ENCODE peak calls at places on chromosomes 5 and 9, in ten cellular contexts. L is cerebellum; D is OCI-LY7; C is amygdala; F is Ammon's horn; E is T follicular helper cell; N is NCI-H774; K is GM13977; I is nephron progenitor cell; J is stimulated activated CD4-positive, alpha-beta T cell treated with anti-CD3 and anti-CD28 coated beads, TNF-alpha, amount 100 ng/mL, for 1 hour. T is an unnamed sample.

GRCh38 chr5:154714271-154714986 is 40.7 kb upstream of the LARP1 start:
- DNase-seq in N (peak), J (no peak), L (no peak), D (no peak), C (no peak), E (no peak), K (no peak), I (no peak), F (no peak), T (no peak)

GRCh38 chr9:108759835-108760234 is 96.0 kb downstream of the ACTL7B start:
- DNase-seq in L (no peak), C (no peak), K (no peak), E (no peak), F (no peak), D (no peak), N (peak), J (no peak), I (no peak), T (no peak)

GRCh38 chr5:115415143-115415491 is 118.7 kb upstream of the CCDC112 start:
- DNase-seq in E (no peak), F (peak), I (no peak), L (no peak), J (no peak), N (peak), D (no peak), K (no peak), C (no peak), T (no peak)

GRCh38 chr9:21994526-21994995 is at the start of gene CDKN2B-AS1:
- DNase-seq in C (peak), K (peak), F (peak), N (peak), I (peak), J (no peak), E (no peak), D (peak), L (no peak), T (no peak)

GRCh38 chr5:169339869-169340268 is 38.9 kb upstream of the SLIT3 start:
- DNase-seq in N (no peak), D (no peak), I (no peak), L (no peak), J (no peak), C (no peak), E (no peak), K (no peak), F (no peak), T (no peak)

GRCh38 chr5:154970759-154971158 is 29.9 kb downstream of the MRPL22 start:
- DNase-seq in N (no peak), F (no peak), C (no peak), D (no peak), I (no peak), J (no peak), K (no peak), L (no peak), E (no peak), T (no peak)

GRCh38 chr9:99748690-99749089 is 73.0 kb upstream of the NR4A3 start:
- DNase-seq in K (no peak), E (no peak), C (no peak), D (no peak), F (no peak), L (no peak), N (no peak), I (no peak), J (no peak), T (no peak)

GRCh38 chr9:16626577-16627130 is 243.8 kb downstream of the BNC2 start:
- DNase-seq in L (peak), D (no peak), N (no peak), C (no peak), F (peak), E (no peak), K (no peak), I (peak), J (no peak), T (peak)

GRCh38 chr5:175809531-175810121 is 61.8 kb upstream of the CPLX2 start:
- DNase-seq in K (no peak), E (no peak), L (peak), D (no peak), N (no peak), I (no peak), J (no peak), F (peak), C (no peak), T (peak)

GRCh38 chr5:175610381-175610780 is 47.5 kb upstream of the HRH2 start:
- DNase-seq in N (no peak), C (no peak), K (no peak), D (no peak), L (no peak), I (no peak), J (no peak), E (no peak), F (no peak), T (no peak)

GRCh38 chr5:3931976-3932375 is 336.3 kb downstream of the IRX1 start:
- DNase-seq in D (no peak), L (no peak), C (no peak), F (no peak), K (no peak), E (no peak), N (no peak), J (no peak), I (no peak), T (no peak)

GRCh38 chr9:134457321-134457923 is 131.2 kb downstream of the RXRA start:
- DNase-seq in C (no peak), L (no peak), N (no peak), D (no peak), I (no peak), E (no peak), J (no peak), K (no peak), F (no peak), T (no peak)

GRCh38 chr9:78559449-78559885 is 262.5 kb downstream of the PSAT1 start:
- DNase-seq in J (no peak), L (no peak), C (no peak), E (no peak), K (no peak), D (no peak), I (no peak), N (no peak), F (no peak), T (no peak)

GRCh38 chr9:93681316-93682154 is 105.2 kb downstream of the PHF2 start:
- DNase-seq in I (no peak), N (no peak), L (no peak), D (no peak), J (no peak), E (no peak), F (no peak), K (no peak), C (no peak), T (no peak)

GRCh38 chr5:143200781-143201398 is 202.6 kb downstream of the NR3C1 start:
- DNase-seq in D (no peak), N (no peak), C (no peak), K (no peak), I (no peak), F (no peak), L (no peak), J (no peak), E (no peak), T (no peak)

GRCh38 chr9:75903785-75904360 is 13.4 kb downstream of the PCSK5 start:
- DNase-seq in C (no peak), E (no peak), I (no peak), D (no peak), F (no peak), K (no peak), L (no peak), J (no peak), N (no peak), T (no peak)

GRCh38 chr9:100601216-100601615 is 23.3 kb downstream of the CAVIN4 start:
- DNase-seq in N (peak), D (peak), I (peak), F (peak), C (no peak), E (peak), J (no peak), L (peak), K (peak), T (peak)

GRCh38 chr9:35686222-35687203 is 3.2 kb downstream of the TPM2 start:
- DNase-seq in J (no peak), C (no peak), L (peak), N (no peak), D (peak), I (no peak), E (no peak), K (no peak), F (no peak), T (peak)

GRCh38 chr5:42583322-42583721 is 160.1 kb downstream of the GHR start:
- DNase-seq in E (no peak), F (peak), L (peak), C (no peak), D (peak), K (peak), N (no peak), J (no peak), I (peak), T (peak)

GRCh38 chr9:108163321-108164005 is 673.9 kb upstream of the KLF4 start:
- DNase-seq in N (no peak), D (no peak), F (no peak), J (no peak), E (no peak), L (no peak), K (no peak), C (no peak), I (no peak), T (no peak)

GRCh38 chr9:130028493-130029222 is 14.3 kb downstream of the FNBP1 start:
- DNase-seq in K (no peak), D (no peak), J (no peak), I (no peak), E (no peak), L (no peak), C (no peak), N (no peak), F (no peak), T (no peak)

GRCh38 chr9:89954229-89954628 is 349.4 kb downstream of the GADD45G start:
- DNase-seq in E (no peak), C (no peak), J (no peak), I (no peak), F (no peak), N (no peak), K (no peak), D (no peak), L (no peak), T (peak)

GRCh38 chr5:50752800-50753199 is 86.4 kb downstream of the PARP8 start:
- DNase-seq in N (no peak), E (no peak), L (no peak), J (no peak), K (no peak), C (no peak), I (no peak), F (no peak), D (no peak), T (no peak)

GRCh38 chr9:129197978-129198736 is 20.1 kb upstream of the IER5L start:
- DNase-seq in I (no peak), F (no peak), N (no peak), L (no peak), K (no peak), E (no peak), J (no peak), C (peak), D (no peak), T (no peak)

GRCh38 chr5:157983906-157984551 is 125.1 kb upstream of the CLINT1 start:
- DNase-seq in F (no peak), I (no peak), D (no peak), K (no peak), C (no peak), N (no peak), L (peak), E (no peak), J (no peak), T (peak)

GRCh38 chr9:124894741-124895170 is 32.8 kb downstream of the ARPC5L start:
- DNase-seq in N (no peak), I (no peak), E (peak), L (no peak), C (no peak), F (peak), D (peak), K (no peak), J (no peak), T (peak)

GRCh38 chr5:180831139-180832080 is 28.8 kb upstream of the MGAT1 start:
- DNase-seq in L (peak), E (peak), N (peak), D (peak), F (peak), J (peak), I (peak), K (peak), C (peak), T (peak)

GRCh38 chr9:20205821-20206220 is 416.5 kb downstream of the MLLT3 start:
- DNase-seq in L (no peak), C (no peak), D (no peak), F (no peak), I (no peak), E (no peak), K (no peak), J (no peak), N (no peak), T (no peak)

GRCh38 chr5:149799119-149799623 is 69.1 kb downstream of the PPARGC1B start:
- DNase-seq in C (no peak), F (no peak), E (no peak), I (no peak), K (no peak), J (no peak), L (peak), D (no peak), N (no peak), T (peak)

GRCh38 chr9:21031818-21032203 is 371 bp upstream of the HACD4 start:
- DNase-seq in E (no peak), N (no peak), J (no peak), D (no peak), L (no peak), K (no peak), F (no peak), C (no peak), I (no peak), T (no peak)

GRCh38 chr9:33193818-33194217 is 26.7 kb upstream of the B4GALT1 start:
- DNase-seq in F (no peak), K (no peak), E (no peak), J (no peak), I (no peak), D (no peak), C (no peak), L (no peak), N (no peak), T (no peak)

GRCh38 chr9:131422241-131422792 is 28.4 kb downstream of the PRRC2B start:
- DNase-seq in L (peak), K (no peak), N (no peak), F (no peak), C (no peak), D (no peak), J (no peak), I (no peak), E (no peak), T (peak)

GRCh38 chr5:168304349-168304748 is 12.9 kb downstream of the WWC1 start:
- DNase-seq in C (no peak), F (no peak), I (no peak), K (no peak), D (no peak), L (no peak), J (no peak), N (no peak), E (no peak), T (no peak)

GRCh38 chr5:108521841-108522506 is 140.1 kb upstream of the FBXL17 start:
- DNase-seq in J (no peak), K (peak), F (peak), N (peak), D (peak), I (peak), C (no peak), E (no peak), L (peak), T (peak)

T was measured in cerebellar cortex.